ENCODE peak calls at places on chromosomes 2 and 18, in seven cellular contexts. G, X, Z, R, P, I and F are unnamed samples.

GRCh38 chr2:30665761-30666306 is 141.4 kb downstream of the CAPN13 start:
- DNase-seq in G (peak; percentile 13), X (no peak), Z (no peak), R (no peak), P (no peak), I (no peak), F (no peak)

GRCh38 chr18:29449424-29449823 is 1272.5 kb upstream of the CDH2 start:
- DNase-seq in G (no peak), X (no peak), Z (no peak), R (no peak), P (no peak), I (peak; percentile 47), F (no peak)

GRCh38 chr2:118103963-118104942 is 16.0 kb downstream of the INSIG2 start:
- DNase-seq in G (no peak), X (no peak), Z (no peak), R (peak; percentile 53), P (no peak), I (no peak), F (no peak)

GRCh38 chr2:42856891-42857632 is 64.7 kb upstream of the HAAO start:
- DNase-seq in G (no peak), X (no peak), Z (no peak), R (no peak), P (no peak), I (no peak), F (peak; percentile 75)

GRCh38 chr2:180692322-180692721 is 288.1 kb upstream of the UBE2E3 start:
- DNase-seq in G (no peak), X (no peak), Z (no peak), R (no peak), P (no peak), I (no peak), F (no peak)

GRCh38 chr2:230828272-230828961 is 36.3 kb upstream of the ITM2C start:
- DNase-seq in G (peak; percentile 51), X (no peak), Z (no peak), R (peak; percentile 79), P (no peak), I (no peak), F (no peak)

GRCh38 chr2:71492112-71492511 is 38.8 kb downstream of the DYSF start:
- DNase-seq in G (no peak), X (no peak), Z (no peak), R (no peak), P (no peak), I (no peak), F (no peak)

GRCh38 chr18:35949903-35950627 is 22.4 kb upstream of the RMP24 start:
- DNase-seq in G (peak; percentile 71), X (no peak), Z (peak; percentile 3), R (peak; percentile 70), P (no peak), I (peak; percentile 73), F (peak; percentile 45)

GRCh38 chr2:88214631-88215030 is 44.5 kb downstream of the THNSL2 start:
- DNase-seq in G (peak; percentile 3), X (no peak), Z (no peak), R (no peak), P (no peak), I (no peak), F (no peak)

GRCh38 chr2:25797607-25798488 is 80.4 kb downstream of the ASXL2 start:
- DNase-seq in G (no peak), X (no peak), Z (no peak), R (no peak), P (no peak), I (no peak), F (no peak)

GRCh38 chr2:55123851-55124269 is 73.6 kb upstream of the RTN4 start:
- DNase-seq in G (no peak), X (no peak), Z (no peak), R (no peak), P (no peak), I (no peak), F (no peak)

GRCh38 chr2:10419553-10420257 is 28.4 kb downstream of the ODC1 start:
- DNase-seq in G (no peak), X (no peak), Z (no peak), R (no peak), P (no peak), I (no peak), F (no peak)

GRCh38 chr2:71930073-71930681 is 217.5 kb downstream of the CYP26B1 start:
- DNase-seq in G (peak; percentile 15), X (no peak), Z (peak; percentile 71), R (no peak), P (no peak), I (no peak), F (peak; percentile 6)

GRCh38 chr2:228545041-228545440 is 363.6 kb upstream of the SPHKAP start:
- DNase-seq in G (no peak), X (no peak), Z (peak; percentile 64), R (no peak), P (no peak), I (no peak), F (no peak)

GRCh38 chr2:594297-594949 is 82.8 kb downstream of the TMEM18 start:
- DNase-seq in G (no peak), X (no peak), Z (no peak), R (no peak), P (no peak), I (no peak), F (no peak)

GRCh38 chr2:40105593-40105992 is 326.5 kb upstream of the THUMPD2 start:
- DNase-seq in G (no peak), X (no peak), Z (no peak), R (no peak), P (no peak), I (peak; percentile 76), F (no peak)

GRCh38 chr2:235116885-235117492 is 165.2 kb downstream of the SH3BP4 start:
- DNase-seq in G (no peak), X (no peak), Z (no peak), R (no peak), P (no peak), I (peak; percentile 69), F (no peak)

GRCh38 chr2:239386001-239386670 is 14.7 kb downstream of the HDAC4 start:
- DNase-seq in G (no peak), X (no peak), Z (no peak), R (no peak), P (no peak), I (no peak), F (no peak)

GRCh38 chr2:151576080-151576479 is 158.2 kb downstream of the NEB start:
- DNase-seq in G (no peak), X (no peak), Z (no peak), R (no peak), P (no peak), I (no peak), F (no peak)

GRCh38 chr2:3628241-3628679 is 29.7 kb upstream of the ALLC start:
- DNase-seq in G (peak; percentile 26), X (no peak), Z (no peak), R (no peak), P (no peak), I (no peak), F (peak; percentile 5)

GRCh38 chr2:3626118-3626816 is 31.4 kb downstream of the COLEC11 start:
- DNase-seq in G (peak; percentile 18), X (no peak), Z (no peak), R (no peak), P (no peak), I (peak; percentile 91), F (no peak)

GRCh38 chr2:3627500-3628100 is 30.4 kb upstream of the ALLC start:
- DNase-seq in G (peak; percentile 14), X (no peak), Z (no peak), R (no peak), P (no peak), I (no peak), F (no peak)

GRCh38 chr2:3625186-3625585 is 30.3 kb downstream of the COLEC11 start:
- DNase-seq in G (no peak), X (no peak), Z (no peak), R (no peak), P (no peak), I (no peak), F (peak; percentile 4)

GRCh38 chr2:3626817-3627499 is 31.0 kb upstream of the ALLC start:
- DNase-seq in G (peak; percentile 27), X (no peak), Z (no peak), R (no peak), P (no peak), I (no peak), F (no peak)
- TF ChIP-seq CTCF in G (peak; percentile 21), X (no peak), Z (peak; percentile 4), R (no peak), P (no peak), I (no peak), F (no peak)

DNA sequence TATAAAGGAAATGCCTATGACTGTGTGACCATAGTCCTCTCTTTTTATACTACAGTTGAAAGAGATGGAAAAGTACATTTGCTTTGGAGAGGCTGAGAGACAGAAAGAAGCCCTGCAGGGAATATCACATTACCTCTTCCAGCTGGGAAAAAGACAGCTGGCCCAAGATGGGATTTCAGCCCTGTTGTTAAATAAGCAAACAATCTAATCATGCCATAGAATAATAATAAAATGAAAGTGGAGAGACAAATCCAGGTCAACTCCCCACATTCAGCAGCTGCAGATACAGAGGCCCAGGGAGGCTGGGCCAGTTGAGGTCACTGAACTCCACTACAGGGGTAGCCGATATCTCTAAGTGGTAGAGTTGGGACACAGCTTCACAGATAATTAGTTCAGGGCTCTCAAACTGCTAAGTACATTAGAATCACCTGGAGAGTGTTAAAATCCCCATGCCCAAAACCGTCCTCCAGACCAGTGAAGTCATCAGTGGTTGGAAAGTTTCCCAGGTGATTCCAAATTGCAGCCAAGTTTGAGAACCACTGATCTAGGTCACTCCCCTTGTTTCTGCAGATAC is 81.9 kb downstream of the MOGAT1 start:
- DNase-seq in G (no peak), X (no peak), Z (no peak), R (no peak), P (no peak), I (peak; percentile 81), F (peak; percentile 9)
- TF ChIP-seq CTCF in G (no peak), X (no peak), Z (no peak), R (no peak), P (no peak), I (no peak), F (no peak)

GRCh38 chr2:236790991-236791390 is 221.4 kb downstream of the ACKR3 start:
- DNase-seq in G (no peak), X (no peak), Z (no peak), R (no peak), P (no peak), I (no peak), F (no peak)
- TF ChIP-seq CTCF in G (no peak), X (no peak), Z (no peak), R (no peak), P (no peak), I (no peak), F (no peak)

DNA sequence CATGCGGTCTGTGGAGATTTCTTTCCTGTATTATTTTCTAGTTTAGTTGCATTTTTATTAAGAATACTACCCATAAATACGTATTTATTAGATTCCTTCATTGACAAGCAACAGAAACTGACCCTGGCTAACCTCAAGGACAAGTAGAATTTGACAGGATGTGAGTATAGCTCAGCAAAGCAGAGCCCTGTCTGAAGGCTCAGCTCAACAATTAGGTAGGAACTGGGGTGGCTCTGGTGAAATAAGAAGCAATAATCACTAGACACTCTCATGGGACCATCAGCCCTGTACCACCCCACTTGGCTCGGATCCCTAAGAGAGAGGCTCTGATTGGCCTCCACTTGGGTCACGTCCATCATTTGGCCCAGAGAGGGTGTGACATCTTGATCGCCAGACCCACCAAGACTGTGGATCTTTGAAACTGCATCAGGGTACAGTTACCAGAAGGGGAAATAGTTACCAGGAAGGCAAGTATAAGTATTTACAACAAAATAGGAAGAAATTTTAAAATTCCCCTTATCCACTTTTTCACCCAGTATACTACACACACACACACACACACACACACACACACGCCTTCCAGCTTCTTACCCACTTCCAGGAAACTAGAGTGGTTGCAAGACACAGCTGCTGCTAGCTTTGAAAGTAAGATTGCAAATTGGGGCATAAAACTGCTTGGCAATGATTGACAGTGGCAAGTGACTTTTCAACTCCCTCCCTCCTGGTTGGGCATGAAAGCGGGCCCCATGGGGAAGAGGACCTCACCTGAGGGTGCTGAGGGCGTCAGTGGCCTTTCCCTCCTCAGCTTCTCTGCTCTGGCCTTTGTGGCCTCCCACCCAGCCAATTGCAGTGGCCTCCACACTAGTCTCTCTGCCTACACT is 41.8 kb downstream of the KCTD18 start:
- DNase-seq in G (no peak), X (no peak), Z (no peak), R (no peak), P (no peak), I (no peak), F (no peak)
- TF ChIP-seq CTCF in G (no peak), X (no peak), Z (no peak), R (no peak), P (no peak), I (no peak), F (no peak)